ENCODE peak calls at places on chromosome 12, in eight cellular contexts. One of them, this sample, is unnamed.

GRCh38 chr12:66803972-66804371 is 125.1 kb upstream of the GRIP1 start:
- DNase-seq in mesenchymal stem cell: no peak
- DNase-seq in AML-193: no peak
- DNase-seq in HEK293T: peak
- DNase-seq in AG08395: no peak
- DNase-seq in stimulated activated CD8-positive, alpha-beta memory T cell treated with anti-CD3 and anti-CD28 coated beads, Interleukin-4, amount 100 ng/mL, for 1 hour: no peak
- DNase-seq in nucleus accumbens: no peak
- DNase-seq in activated T-cell treated with anti-CD3 and anti-CD28 coated beads for 1 hour: no peak
- DNase-seq in this sample: no peak

GRCh38 chr12:87827638-87828264 is 201.4 kb downstream of the C12orf50 start:
- DNase-seq in mesenchymal stem cell: peak
- DNase-seq in AML-193: no peak
- DNase-seq in HEK293T: no peak
- DNase-seq in AG08395: no peak
- DNase-seq in stimulated activated CD8-positive, alpha-beta memory T cell treated with anti-CD3 and anti-CD28 coated beads, Interleukin-4, amount 100 ng/mL, for 1 hour: no peak
- DNase-seq in nucleus accumbens: no peak
- DNase-seq in activated T-cell treated with anti-CD3 and anti-CD28 coated beads for 1 hour: no peak
- DNase-seq in this sample: no peak

GRCh38 chr12:51127050-51127729 is 43.8 kb upstream of the CSRNP2 start:
- DNase-seq in mesenchymal stem cell: no peak
- DNase-seq in AML-193: no peak
- DNase-seq in HEK293T: no peak
- DNase-seq in AG08395: no peak
- DNase-seq in stimulated activated CD8-positive, alpha-beta memory T cell treated with anti-CD3 and anti-CD28 coated beads, Interleukin-4, amount 100 ng/mL, for 1 hour: no peak
- DNase-seq in nucleus accumbens: no peak
- DNase-seq in activated T-cell treated with anti-CD3 and anti-CD28 coated beads for 1 hour: no peak
- DNase-seq in this sample: no peak

GRCh38 chr12:69196302-69197288 is 42.8 kb upstream of the CPSF6 start:
- DNase-seq in mesenchymal stem cell: no peak
- DNase-seq in AML-193: no peak
- DNase-seq in HEK293T: no peak
- DNase-seq in AG08395: no peak
- DNase-seq in stimulated activated CD8-positive, alpha-beta memory T cell treated with anti-CD3 and anti-CD28 coated beads, Interleukin-4, amount 100 ng/mL, for 1 hour: no peak
- DNase-seq in nucleus accumbens: no peak
- DNase-seq in activated T-cell treated with anti-CD3 and anti-CD28 coated beads for 1 hour: no peak
- DNase-seq in this sample: no peak

GRCh38 chr12:52274521-52274920 is at the start of gene KRT86:
- DNase-seq in mesenchymal stem cell: no peak
- DNase-seq in AML-193: no peak
- DNase-seq in HEK293T: no peak
- DNase-seq in AG08395: no peak
- DNase-seq in stimulated activated CD8-positive, alpha-beta memory T cell treated with anti-CD3 and anti-CD28 coated beads, Interleukin-4, amount 100 ng/mL, for 1 hour: no peak
- DNase-seq in nucleus accumbens: no peak
- DNase-seq in activated T-cell treated with anti-CD3 and anti-CD28 coated beads for 1 hour: no peak
- DNase-seq in this sample: no peak

GRCh38 chr12:64187370-64187769 is 34.7 kb downstream of the KICS2 start:
- DNase-seq in mesenchymal stem cell: peak
- DNase-seq in AML-193: peak
- DNase-seq in HEK293T: no peak
- DNase-seq in AG08395: peak
- DNase-seq in stimulated activated CD8-positive, alpha-beta memory T cell treated with anti-CD3 and anti-CD28 coated beads, Interleukin-4, amount 100 ng/mL, for 1 hour: no peak
- DNase-seq in nucleus accumbens: no peak
- DNase-seq in activated T-cell treated with anti-CD3 and anti-CD28 coated beads for 1 hour: no peak
- DNase-seq in this sample: no peak

GRCh38 chr12:8609061-8609570 is 3.5 kb downstream of the AICDA start:
- DNase-seq in mesenchymal stem cell: peak
- DNase-seq in AML-193: peak
- DNase-seq in HEK293T: peak
- DNase-seq in AG08395: peak
- DNase-seq in stimulated activated CD8-positive, alpha-beta memory T cell treated with anti-CD3 and anti-CD28 coated beads, Interleukin-4, amount 100 ng/mL, for 1 hour: no peak
- DNase-seq in nucleus accumbens: no peak
- DNase-seq in activated T-cell treated with anti-CD3 and anti-CD28 coated beads for 1 hour: no peak
- DNase-seq in this sample: no peak

GRCh38 chr12:120109570-120110267 is 6.8 kb downstream of the RAB35 start:
- DNase-seq in mesenchymal stem cell: no peak
- DNase-seq in AML-193: no peak
- DNase-seq in HEK293T: no peak
- DNase-seq in AG08395: no peak
- DNase-seq in stimulated activated CD8-positive, alpha-beta memory T cell treated with anti-CD3 and anti-CD28 coated beads, Interleukin-4, amount 100 ng/mL, for 1 hour: no peak
- DNase-seq in nucleus accumbens: no peak
- DNase-seq in activated T-cell treated with anti-CD3 and anti-CD28 coated beads for 1 hour: no peak
- DNase-seq in this sample: no peak

GRCh38 chr12:93636708-93637107 is 40.5 kb upstream of the CRADD start:
- DNase-seq in mesenchymal stem cell: no peak
- DNase-seq in AML-193: no peak
- DNase-seq in HEK293T: no peak
- DNase-seq in AG08395: no peak
- DNase-seq in stimulated activated CD8-positive, alpha-beta memory T cell treated with anti-CD3 and anti-CD28 coated beads, Interleukin-4, amount 100 ng/mL, for 1 hour: no peak
- DNase-seq in nucleus accumbens: no peak
- DNase-seq in activated T-cell treated with anti-CD3 and anti-CD28 coated beads for 1 hour: no peak
- DNase-seq in this sample: no peak

GRCh38 chr12:47021298-47021697 is 58.1 kb upstream of the PCED1B start:
- DNase-seq in mesenchymal stem cell: peak
- DNase-seq in AML-193: peak
- DNase-seq in HEK293T: peak
- DNase-seq in AG08395: peak
- DNase-seq in stimulated activated CD8-positive, alpha-beta memory T cell treated with anti-CD3 and anti-CD28 coated beads, Interleukin-4, amount 100 ng/mL, for 1 hour: no peak
- DNase-seq in nucleus accumbens: no peak
- DNase-seq in activated T-cell treated with anti-CD3 and anti-CD28 coated beads for 1 hour: no peak
- DNase-seq in this sample: peak

GRCh38 chr12:10722905-10723866 is at the start of gene YBX3:
- DNase-seq in mesenchymal stem cell: peak
- DNase-seq in AML-193: peak
- DNase-seq in HEK293T: peak
- DNase-seq in AG08395: peak
- DNase-seq in stimulated activated CD8-positive, alpha-beta memory T cell treated with anti-CD3 and anti-CD28 coated beads, Interleukin-4, amount 100 ng/mL, for 1 hour: peak
- DNase-seq in nucleus accumbens: peak
- DNase-seq in activated T-cell treated with anti-CD3 and anti-CD28 coated beads for 1 hour: peak
- DNase-seq in this sample: peak

GRCh38 chr12:119589087-119589486 is 4.5 kb upstream of the TMEM233 start:
- DNase-seq in mesenchymal stem cell: no peak
- DNase-seq in AML-193: peak
- DNase-seq in HEK293T: no peak
- DNase-seq in AG08395: no peak
- DNase-seq in stimulated activated CD8-positive, alpha-beta memory T cell treated with anti-CD3 and anti-CD28 coated beads, Interleukin-4, amount 100 ng/mL, for 1 hour: no peak
- DNase-seq in nucleus accumbens: no peak
- DNase-seq in activated T-cell treated with anti-CD3 and anti-CD28 coated beads for 1 hour: no peak
- DNase-seq in this sample: no peak

GRCh38 chr12:54439521-54440255 is 20.6 kb upstream of the ITGA5 start:
- DNase-seq in mesenchymal stem cell: peak
- DNase-seq in AML-193: peak
- DNase-seq in HEK293T: peak
- DNase-seq in AG08395: peak
- DNase-seq in stimulated activated CD8-positive, alpha-beta memory T cell treated with anti-CD3 and anti-CD28 coated beads, Interleukin-4, amount 100 ng/mL, for 1 hour: no peak
- DNase-seq in nucleus accumbens: no peak
- DNase-seq in activated T-cell treated with anti-CD3 and anti-CD28 coated beads for 1 hour: no peak
- DNase-seq in this sample: peak

GRCh38 chr12:31783996-31784645 is 55.3 kb upstream of the AMN1 start:
- DNase-seq in mesenchymal stem cell: no peak
- DNase-seq in AML-193: no peak
- DNase-seq in HEK293T: no peak
- DNase-seq in AG08395: no peak
- DNase-seq in stimulated activated CD8-positive, alpha-beta memory T cell treated with anti-CD3 and anti-CD28 coated beads, Interleukin-4, amount 100 ng/mL, for 1 hour: no peak
- DNase-seq in nucleus accumbens: no peak
- DNase-seq in activated T-cell treated with anti-CD3 and anti-CD28 coated beads for 1 hour: no peak
- DNase-seq in this sample: no peak

GRCh38 chr12:28708918-28709371 is 440.1 kb upstream of the FAR2 start:
- DNase-seq in mesenchymal stem cell: peak
- DNase-seq in AML-193: no peak
- DNase-seq in HEK293T: no peak
- DNase-seq in AG08395: peak
- DNase-seq in stimulated activated CD8-positive, alpha-beta memory T cell treated with anti-CD3 and anti-CD28 coated beads, Interleukin-4, amount 100 ng/mL, for 1 hour: no peak
- DNase-seq in nucleus accumbens: no peak
- DNase-seq in activated T-cell treated with anti-CD3 and anti-CD28 coated beads for 1 hour: no peak
- DNase-seq in this sample: no peak

GRCh38 chr12:80709811-80710726 is 2.6 kb downstream of the MYF6 start:
- DNase-seq in mesenchymal stem cell: no peak
- DNase-seq in AML-193: no peak
- DNase-seq in HEK293T: peak
- DNase-seq in AG08395: no peak
- DNase-seq in stimulated activated CD8-positive, alpha-beta memory T cell treated with anti-CD3 and anti-CD28 coated beads, Interleukin-4, amount 100 ng/mL, for 1 hour: no peak
- DNase-seq in nucleus accumbens: no peak
- DNase-seq in activated T-cell treated with anti-CD3 and anti-CD28 coated beads for 1 hour: no peak
- DNase-seq in this sample: no peak

GRCh38 chr12:108643941-108644742 is 10.4 kb upstream of the SELPLG start:
- DNase-seq in mesenchymal stem cell: no peak
- DNase-seq in AML-193: no peak
- DNase-seq in HEK293T: no peak
- DNase-seq in AG08395: peak
- DNase-seq in stimulated activated CD8-positive, alpha-beta memory T cell treated with anti-CD3 and anti-CD28 coated beads, Interleukin-4, amount 100 ng/mL, for 1 hour: no peak
- DNase-seq in nucleus accumbens: no peak
- DNase-seq in activated T-cell treated with anti-CD3 and anti-CD28 coated beads for 1 hour: no peak
- DNase-seq in this sample: no peak

GRCh38 chr12:75953312-75953906 is 78.2 kb downstream of the PHLDA1 start:
- DNase-seq in mesenchymal stem cell: peak
- DNase-seq in AML-193: no peak
- DNase-seq in HEK293T: no peak
- DNase-seq in AG08395: peak
- DNase-seq in stimulated activated CD8-positive, alpha-beta memory T cell treated with anti-CD3 and anti-CD28 coated beads, Interleukin-4, amount 100 ng/mL, for 1 hour: no peak
- DNase-seq in nucleus accumbens: no peak
- DNase-seq in activated T-cell treated with anti-CD3 and anti-CD28 coated beads for 1 hour: no peak
- DNase-seq in this sample: no peak

GRCh38 chr12:1357711-1358110 is 236.7 kb downstream of the FBXL14 start:
- DNase-seq in mesenchymal stem cell: peak
- DNase-seq in AML-193: no peak
- DNase-seq in HEK293T: no peak
- DNase-seq in AG08395: no peak
- DNase-seq in stimulated activated CD8-positive, alpha-beta memory T cell treated with anti-CD3 and anti-CD28 coated beads, Interleukin-4, amount 100 ng/mL, for 1 hour: no peak
- DNase-seq in nucleus accumbens: no peak
- DNase-seq in activated T-cell treated with anti-CD3 and anti-CD28 coated beads for 1 hour: no peak
- DNase-seq in this sample: no peak

GRCh38 chr12:60308366-60309000 is 712.7 kb downstream of the SLC16A7 start:
- DNase-seq in mesenchymal stem cell: peak
- DNase-seq in AML-193: no peak
- DNase-seq in HEK293T: no peak
- DNase-seq in AG08395: no peak
- DNase-seq in stimulated activated CD8-positive, alpha-beta memory T cell treated with anti-CD3 and anti-CD28 coated beads, Interleukin-4, amount 100 ng/mL, for 1 hour: no peak
- DNase-seq in nucleus accumbens: no peak
- DNase-seq in activated T-cell treated with anti-CD3 and anti-CD28 coated beads for 1 hour: no peak
- DNase-seq in this sample: no peak

GRCh38 chr12:104462931-104463339 is 6.2 kb downstream of the CHST11 start:
- DNase-seq in mesenchymal stem cell: peak
- DNase-seq in AML-193: peak
- DNase-seq in HEK293T: no peak
- DNase-seq in AG08395: no peak
- DNase-seq in stimulated activated CD8-positive, alpha-beta memory T cell treated with anti-CD3 and anti-CD28 coated beads, Interleukin-4, amount 100 ng/mL, for 1 hour: no peak
- DNase-seq in nucleus accumbens: no peak
- DNase-seq in activated T-cell treated with anti-CD3 and anti-CD28 coated beads for 1 hour: no peak
- DNase-seq in this sample: peak

This sample was measured in immature natural killer cell.